ENCODE peak calls at places on chromosomes 6 and 20, in eight cellular contexts. One of them, this sample, is unnamed.

GRCh38 chr6:39083111-39083702 is 31.8 kb downstream of the SAYSD1 start:
- DNase-seq in adrenal gland: no peak
- DNase-seq in cardiac fibroblast: no peak
- DNase-seq in uterus: no peak
- DNase-seq in psoas muscle: no peak
- DNase-seq in lower leg skin: peak
- DNase-seq in MM.1S: no peak
- DNase-seq in breast epithelium: no peak
- DNase-seq in this sample: no peak

GRCh38 chr6:165439928-165440554 is 130.6 kb upstream of the C6orf118 start:
- DNase-seq in cardiac fibroblast: peak
- DNase-seq in uterus: no peak
- DNase-seq in lower leg skin: no peak
- DNase-seq in MM.1S: peak
- DNase-seq in psoas muscle: no peak
- DNase-seq in adrenal gland: no peak
- DNase-seq in breast epithelium: no peak
- DNase-seq in this sample: peak

GRCh38 chr6:49257549-49257948 is 205.5 kb downstream of the MMUT start:
- DNase-seq in cardiac fibroblast: no peak
- DNase-seq in breast epithelium: no peak
- DNase-seq in psoas muscle: no peak
- DNase-seq in uterus: no peak
- DNase-seq in adrenal gland: no peak
- DNase-seq in lower leg skin: no peak
- DNase-seq in MM.1S: no peak
- DNase-seq in this sample: peak

GRCh38 chr6:166672624-166673165 is 45.6 kb upstream of the RPS6KA2 start:
- DNase-seq in psoas muscle: no peak
- DNase-seq in breast epithelium: no peak
- DNase-seq in lower leg skin: no peak
- DNase-seq in cardiac fibroblast: no peak
- DNase-seq in adrenal gland: no peak
- DNase-seq in uterus: no peak
- DNase-seq in MM.1S: no peak
- DNase-seq in this sample: no peak

GRCh38 chr6:46015119-46015968 is at the start of gene CLIC5:
- DNase-seq in MM.1S: peak
- DNase-seq in breast epithelium: peak
- DNase-seq in uterus: no peak
- DNase-seq in lower leg skin: peak
- DNase-seq in psoas muscle: peak
- DNase-seq in cardiac fibroblast: no peak
- DNase-seq in adrenal gland: peak
- DNase-seq in this sample: no peak

GRCh38 chr6:41032830-41033229 is 6.2 kb downstream of the UNC5CL start:
- DNase-seq in psoas muscle: no peak
- DNase-seq in uterus: no peak
- DNase-seq in cardiac fibroblast: no peak
- DNase-seq in breast epithelium: no peak
- DNase-seq in lower leg skin: no peak
- DNase-seq in MM.1S: no peak
- DNase-seq in adrenal gland: no peak
- DNase-seq in this sample: no peak

GRCh38 chr20:22341508-22341907 is 242.9 kb downstream of the FOXA2 start:
- DNase-seq in uterus: no peak
- DNase-seq in adrenal gland: no peak
- DNase-seq in psoas muscle: no peak
- DNase-seq in breast epithelium: no peak
- DNase-seq in MM.1S: no peak
- DNase-seq in cardiac fibroblast: peak
- DNase-seq in lower leg skin: no peak
- DNase-seq in this sample: no peak

GRCh38 chr20:30281584-30282197 is 975.8 kb upstream of the DEFB115 start:
- DNase-seq in MM.1S: no peak
- DNase-seq in uterus: no peak
- DNase-seq in lower leg skin: peak
- DNase-seq in psoas muscle: no peak
- DNase-seq in cardiac fibroblast: peak
- DNase-seq in breast epithelium: no peak
- DNase-seq in adrenal gland: no peak
- DNase-seq in this sample: no peak

GRCh38 chr6:125019873-125020272 is 57.6 kb downstream of the RNF217 start:
- DNase-seq in adrenal gland: no peak
- DNase-seq in psoas muscle: no peak
- DNase-seq in cardiac fibroblast: no peak
- DNase-seq in lower leg skin: no peak
- DNase-seq in MM.1S: no peak
- DNase-seq in breast epithelium: no peak
- DNase-seq in uterus: no peak
- DNase-seq in this sample: no peak

GRCh38 chr20:31809656-31810055 is 9.5 kb upstream of the MYLK2 start:
- DNase-seq in cardiac fibroblast: peak
- DNase-seq in breast epithelium: no peak
- DNase-seq in MM.1S: no peak
- DNase-seq in lower leg skin: no peak
- DNase-seq in psoas muscle: no peak
- DNase-seq in adrenal gland: no peak
- DNase-seq in uterus: no peak
- DNase-seq in this sample: no peak

GRCh38 chr20:41428285-41428684 is 61.7 kb upstream of the EMILIN3 start:
- DNase-seq in MM.1S: no peak
- DNase-seq in lower leg skin: no peak
- DNase-seq in uterus: no peak
- DNase-seq in breast epithelium: no peak
- DNase-seq in adrenal gland: no peak
- DNase-seq in cardiac fibroblast: peak
- DNase-seq in psoas muscle: no peak
- DNase-seq in this sample: no peak

GRCh38 chr6:21596379-21597242 is 3.1 kb downstream of the SOX4 start:
- DNase-seq in lower leg skin: peak
- DNase-seq in MM.1S: peak
- DNase-seq in adrenal gland: peak
- DNase-seq in breast epithelium: peak
- DNase-seq in uterus: peak
- DNase-seq in psoas muscle: peak
- DNase-seq in cardiac fibroblast: peak
- DNase-seq in this sample: peak

GRCh38 chr6:166903027-166903426 is 53.3 kb downstream of the RNASET2 start:
- DNase-seq in psoas muscle: no peak
- DNase-seq in breast epithelium: no peak
- DNase-seq in cardiac fibroblast: no peak
- DNase-seq in adrenal gland: no peak
- DNase-seq in MM.1S: no peak
- DNase-seq in lower leg skin: peak
- DNase-seq in uterus: no peak
- DNase-seq in this sample: no peak

GRCh38 chr6:151399679-151400078 is 8.3 kb upstream of the ZBTB2 start:
- DNase-seq in cardiac fibroblast: no peak
- DNase-seq in psoas muscle: no peak
- DNase-seq in adrenal gland: no peak
- DNase-seq in breast epithelium: no peak
- DNase-seq in uterus: no peak
- DNase-seq in MM.1S: no peak
- DNase-seq in lower leg skin: no peak
- DNase-seq in this sample: no peak

GRCh38 chr6:24935753-24936152 is at the start of gene RIPOR2:
- DNase-seq in breast epithelium: no peak
- DNase-seq in adrenal gland: no peak
- DNase-seq in uterus: no peak
- DNase-seq in lower leg skin: no peak
- DNase-seq in cardiac fibroblast: no peak
- DNase-seq in MM.1S: no peak
- DNase-seq in psoas muscle: peak
- DNase-seq in this sample: peak

GRCh38 chr6:34529665-34530327 is 26.3 kb downstream of the SPDEF start:
- DNase-seq in psoas muscle: no peak
- DNase-seq in breast epithelium: no peak
- DNase-seq in uterus: no peak
- DNase-seq in cardiac fibroblast: no peak
- DNase-seq in MM.1S: no peak
- DNase-seq in lower leg skin: no peak
- DNase-seq in adrenal gland: no peak
- DNase-seq in this sample: no peak
- TF ChIP-seq CTCF in psoas muscle: no peak
- TF ChIP-seq CTCF in breast epithelium: peak
- TF ChIP-seq CTCF in uterus: no peak
- TF ChIP-seq CTCF in cardiac fibroblast: no peak
- TF ChIP-seq CTCF in MM.1S: no peak
- TF ChIP-seq CTCF in lower leg skin: no peak
- TF ChIP-seq CTCF in adrenal gland: no peak
- TF ChIP-seq CTCF in this sample: no peak

DNA sequence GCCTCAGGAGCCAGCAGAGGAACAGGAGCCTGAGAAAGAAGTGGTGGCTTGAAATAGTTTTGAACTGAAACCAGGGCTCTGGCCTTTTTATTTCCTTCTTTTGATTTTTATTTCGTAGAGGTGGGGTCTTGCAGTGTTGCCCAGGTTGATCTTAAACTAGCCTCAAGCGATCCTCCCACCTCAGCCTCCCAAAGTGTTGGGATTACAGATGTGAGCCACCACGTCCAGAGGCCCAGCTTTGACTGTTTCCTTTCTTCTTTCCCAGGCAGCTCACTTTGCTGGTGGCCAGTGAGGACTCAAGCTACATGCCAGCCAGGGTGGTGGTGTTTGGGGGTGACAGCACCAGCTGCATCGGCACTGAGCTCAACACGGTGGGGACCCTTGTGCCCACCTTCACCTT is 20.5 kb downstream of the CUL9 start:
- DNase-seq in MM.1S: no peak
- DNase-seq in breast epithelium: no peak
- DNase-seq in adrenal gland: no peak
- DNase-seq in uterus: no peak
- DNase-seq in psoas muscle: no peak
- DNase-seq in cardiac fibroblast: no peak
- DNase-seq in lower leg skin: no peak
- DNase-seq in this sample: no peak
- H3K4me3 ChIP-seq in MM.1S: no peak
- H3K4me3 ChIP-seq in breast epithelium: no peak
- H3K4me3 ChIP-seq in adrenal gland: no peak
- H3K4me3 ChIP-seq in uterus: no peak
- H3K4me3 ChIP-seq in psoas muscle: no peak
- H3K4me3 ChIP-seq in cardiac fibroblast: no peak
- H3K4me3 ChIP-seq in lower leg skin: no peak
- H3K4me3 ChIP-seq in this sample: no peak

DNA sequence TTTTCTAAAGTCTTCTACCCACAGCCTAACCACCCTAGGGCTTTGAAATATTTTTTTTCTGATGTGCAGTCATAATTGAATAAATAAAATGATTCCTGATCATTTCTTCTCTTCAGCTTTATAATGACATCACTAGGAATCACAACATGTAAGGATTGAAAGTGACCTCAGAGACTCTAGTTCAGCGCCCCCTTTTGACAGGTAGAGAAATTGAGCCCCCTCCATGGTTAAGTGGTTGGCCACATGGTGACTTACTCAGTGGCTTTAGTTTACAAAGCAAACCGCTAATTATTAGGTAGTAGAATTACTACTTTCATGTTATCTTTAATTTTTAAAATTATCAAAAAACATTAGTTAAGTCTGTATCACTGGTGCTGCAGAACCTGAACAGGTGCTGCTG is 13.3 kb upstream of the SLC2A12 start:
- DNase-seq in breast epithelium: no peak
- DNase-seq in MM.1S: peak
- DNase-seq in psoas muscle: no peak
- DNase-seq in lower leg skin: no peak
- DNase-seq in adrenal gland: no peak
- DNase-seq in uterus: no peak
- DNase-seq in cardiac fibroblast: peak
- DNase-seq in this sample: peak
- TF ChIP-seq CTCF in breast epithelium: no peak
- TF ChIP-seq CTCF in MM.1S: peak
- TF ChIP-seq CTCF in psoas muscle: peak
- TF ChIP-seq CTCF in lower leg skin: no peak
- TF ChIP-seq CTCF in adrenal gland: no peak
- TF ChIP-seq CTCF in uterus: peak
- TF ChIP-seq CTCF in cardiac fibroblast: peak
- TF ChIP-seq CTCF in this sample: peak

DNA sequence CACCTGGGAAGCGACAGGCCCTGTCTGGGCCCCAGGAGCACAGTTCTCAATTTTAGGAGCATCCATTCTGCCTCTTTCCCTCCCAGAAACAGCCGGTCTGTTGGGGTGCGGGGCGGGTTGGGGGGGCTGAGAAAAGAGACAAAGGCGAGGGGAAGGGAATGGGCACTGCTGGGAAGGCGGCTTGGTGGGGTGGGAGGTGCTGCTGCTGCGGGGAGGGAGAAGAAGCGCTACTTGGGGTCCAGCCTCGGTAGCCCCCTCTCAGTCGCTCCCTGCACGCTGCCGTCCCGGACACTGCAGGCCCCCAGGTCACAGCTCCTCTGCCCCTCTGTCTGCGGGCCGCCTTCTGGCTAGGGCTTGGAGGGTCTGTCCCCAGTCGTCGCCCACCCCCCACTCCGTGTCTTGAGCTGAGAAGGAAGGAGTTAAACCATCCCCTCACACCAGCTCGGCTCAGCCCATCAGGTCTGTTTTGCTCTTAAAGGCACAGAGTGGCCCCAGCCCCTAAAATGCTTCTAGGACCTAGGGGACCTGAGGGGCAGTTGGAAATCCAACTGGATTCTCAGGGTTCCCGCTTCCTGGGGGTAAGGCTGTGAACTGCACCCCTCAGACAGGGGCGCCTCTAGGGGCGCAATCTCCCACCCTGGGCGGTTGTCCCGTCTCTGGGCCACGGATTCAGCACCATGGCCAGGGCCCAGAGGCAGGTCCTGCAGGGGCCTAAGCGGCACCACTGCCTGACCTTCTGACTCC is 740 bp downstream of the GDAP1L1 start:
- DNase-seq in psoas muscle: no peak
- DNase-seq in cardiac fibroblast: peak
- DNase-seq in uterus: no peak
- DNase-seq in breast epithelium: no peak
- DNase-seq in MM.1S: peak
- DNase-seq in lower leg skin: no peak
- DNase-seq in adrenal gland: peak
- DNase-seq in this sample: peak
- H3K4me3 ChIP-seq in psoas muscle: no peak
- H3K4me3 ChIP-seq in cardiac fibroblast: no peak
- H3K4me3 ChIP-seq in uterus: no peak
- H3K4me3 ChIP-seq in breast epithelium: no peak
- H3K4me3 ChIP-seq in MM.1S: no peak
- H3K4me3 ChIP-seq in lower leg skin: no peak
- H3K4me3 ChIP-seq in adrenal gland: no peak
- H3K4me3 ChIP-seq in this sample: no peak

This sample was measured in GM12865.